ENCODE peak calls at places on chromosome 7, in four cellular contexts. L is neural crest cell, P is HEK293T, C is fibroblast of mammary gland. F is an unnamed sample.

GRCh38 chr7:63925626-63926460 is 72.8 kb upstream of the ZNF722 start:
- DNase-seq in L (no peak), P (no peak), C (peak; percentile 63), F (no peak)

GRCh38 chr7:270351-270983 is 19.5 kb upstream of the FOXL3 start:
- DNase-seq in L (no peak), P (no peak), C (no peak), F (no peak)

GRCh38 chr7:42605800-42606199 is 306.1 kb downstream of the C7orf25 start:
- DNase-seq in L (no peak), P (no peak), C (peak; percentile 44), F (no peak)

GRCh38 chr7:27103489-27104226 is 1.2 kb upstream of the HOXA2 start:
- DNase-seq in L (no peak), P (no peak), C (no peak), F (no peak)

GRCh38 chr7:140084972-140085371 is 22.2 kb upstream of the PARP12 start:
- DNase-seq in L (no peak), P (no peak), C (no peak), F (no peak)

GRCh38 chr7:1368682-1369571 is 90.3 kb downstream of the MICALL2 start:
- DNase-seq in L (peak; percentile 82), P (peak; percentile 99), C (no peak), F (no peak)

GRCh38 chr7:102232686-102233286 is 53.9 kb upstream of the SH2B2 start:
- DNase-seq in L (no peak), P (no peak), C (no peak), F (no peak)

GRCh38 chr7:100865971-100866720 is 1.0 kb upstream of the TRIP6 start:
- DNase-seq in L (no peak), P (no peak), C (no peak), F (no peak)

GRCh38 chr7:151038951-151039849 is 9.1 kb upstream of the ASIC3 start:
- DNase-seq in L (no peak), P (peak; percentile 72), C (peak; percentile 96), F (no peak)

GRCh38 chr7:929311-929711 is 25.2 kb downstream of the ADAP1 start:
- DNase-seq in L (no peak), P (no peak), C (peak; percentile 33), F (no peak)